ENCODE peak calls at places on chromosome X, in four cellular contexts. J is GM12892, M is H1, K is SK-N-SH. Y is an unnamed sample.

GRCh38 chrX:33970028-33970932 is 161.8 kb downstream of the FAM47A start:
- DNase-seq in K (no peak), M (no peak), J (no peak), Y (peak; percentile 0)

GRCh38 chrX:12975670-12975965 is 708 bp downstream of the TMSB4X start:
- DNase-seq in K (no peak), J (no peak), M (no peak), Y (no peak)

GRCh38 chrX:69238153-69238959 is 73.1 kb upstream of the PJA1 start:
- DNase-seq in K (peak; percentile 73), J (no peak), M (no peak), Y (no peak)

GRCh38 chrX:114047558-114047957 is 536.3 kb upstream of the HTR2C start:
- DNase-seq in J (no peak), K (no peak), M (no peak), Y (no peak)

GRCh38 chrX:119948381-119948780 is 4.8 kb upstream of the NKAP start:
- DNase-seq in M (no peak), J (no peak), K (no peak), Y (no peak)

GRCh38 chrX:153642313-153642654 is 4.7 kb upstream of the DUSP9 start:
- DNase-seq in J (no peak), K (peak; percentile 75), M (peak; percentile 53), Y (no peak)

GRCh38 chrX:13398073-13398823 is 78.4 kb upstream of the ATXN3L start:
- DNase-seq in K (no peak), J (no peak), M (no peak), Y (no peak)

GRCh38 chrX:70554081-70554480 is 109.4 kb downstream of the DLG3 start:
- DNase-seq in M (no peak), K (no peak), J (no peak), Y (no peak)

GRCh38 chrX:35590210-35590609 is 207.9 kb upstream of the MAGEB16 start:
- DNase-seq in K (no peak), M (no peak), J (no peak), Y (no peak)

GRCh38 chrX:136321532-136321931 is 20.8 kb downstream of the ADGRG4 start:
- DNase-seq in M (no peak), J (no peak), K (no peak), Y (no peak)

GRCh38 chrX:115233497-115234219 is at the start of gene LRCH2:
- DNase-seq in M (peak; percentile 55), K (peak; percentile 86), J (no peak), Y (no peak)

GRCh38 chrX:2589186-2590020 is 88.6 kb upstream of the DHRSX start:
- DNase-seq in K (no peak), M (no peak), J (no peak), Y (no peak)

GRCh38 chrX:20481632-20482031 is 214.9 kb upstream of the RPS6KA3 start:
- DNase-seq in K (no peak), M (no peak), J (no peak), Y (no peak)

GRCh38 chrX:154840856-154841255 is 6.4 kb upstream of the SMIM9 start:
- DNase-seq in J (no peak), K (peak; percentile 45), M (no peak), Y (no peak)

GRCh38 chrX:154327026-154327820 is 31.6 kb downstream of the TKTL1 start:
- DNase-seq in J (no peak), K (no peak), M (no peak), Y (no peak)

GRCh38 chrX:103688949-103689348 is 2.5 kb upstream of the MORF4L2 start:
- DNase-seq in M (no peak), J (no peak), K (peak; percentile 27), Y (no peak)

GRCh38 chrX:36241397-36241796 is 321.9 kb downstream of the CFAP47 start:
- DNase-seq in M (no peak), J (no peak), K (no peak), Y (no peak)

GRCh38 chrX:2538016-2538415 is 37.2 kb upstream of the DHRSX start:
- DNase-seq in M (no peak), K (no peak), J (no peak), Y (no peak)

GRCh38 chrX:70346671-70347070 is 56.8 kb downstream of the KIF4A start:
- DNase-seq in K (no peak), J (no peak), M (no peak), Y (no peak)

GRCh38 chrX:17567173-17567572 is 170.1 kb upstream of the SCML1 start:
- DNase-seq in M (no peak), J (no peak), K (no peak), Y (no peak)

GRCh38 chrX:154308108-154308946 is 12.7 kb downstream of the TKTL1 start:
- DNase-seq in K (peak; percentile 61), J (no peak), M (peak; percentile 84), Y (peak; percentile 37)

GRCh38 chrX:21840199-21840557 is 761 bp downstream of the MBTPS2 start:
- DNase-seq in J (no peak), K (no peak), M (no peak), Y (no peak)

GRCh38 chrX:16711219-16712115 is 1.0 kb downstream of the CTPS2 start:
- DNase-seq in M (peak; percentile 44), K (peak; percentile 44), J (peak; percentile 19), Y (peak; percentile 4)

GRCh38 chrX:8349816-8350544 is 114.7 kb upstream of the VCX3B start:
- DNase-seq in M (no peak), K (no peak), J (no peak), Y (no peak)

GRCh38 chrX:4263005-4263404 is 549.6 kb upstream of the PRKX start:
- DNase-seq in M (no peak), J (no peak), K (peak; percentile 16), Y (no peak)

GRCh38 chrX:102745513-102746133 is 25.1 kb downstream of the GPRASP3 start:
- DNase-seq in J (no peak), K (peak; percentile 75), M (peak; percentile 62), Y (no peak)

GRCh38 chrX:69988955-69989394 is 60.8 kb downstream of the AWAT2 start:
- DNase-seq in M (no peak), J (no peak), K (no peak), Y (no peak)

GRCh38 chrX:69179380-69179911 is 14.2 kb upstream of the PJA1 start:
- DNase-seq in K (peak; percentile 72), M (no peak), J (no peak), Y (no peak)

GRCh38 chrX:43108828-43109227 is 330.9 kb upstream of the PPP1R2C start:
- DNase-seq in M (no peak), K (no peak), J (no peak), Y (no peak)

GRCh38 chrX:140664939-140665338 is 44.6 kb upstream of the LINC00632 start:
- DNase-seq in J (no peak), K (peak; percentile 7), M (no peak), Y (no peak)

DNA sequence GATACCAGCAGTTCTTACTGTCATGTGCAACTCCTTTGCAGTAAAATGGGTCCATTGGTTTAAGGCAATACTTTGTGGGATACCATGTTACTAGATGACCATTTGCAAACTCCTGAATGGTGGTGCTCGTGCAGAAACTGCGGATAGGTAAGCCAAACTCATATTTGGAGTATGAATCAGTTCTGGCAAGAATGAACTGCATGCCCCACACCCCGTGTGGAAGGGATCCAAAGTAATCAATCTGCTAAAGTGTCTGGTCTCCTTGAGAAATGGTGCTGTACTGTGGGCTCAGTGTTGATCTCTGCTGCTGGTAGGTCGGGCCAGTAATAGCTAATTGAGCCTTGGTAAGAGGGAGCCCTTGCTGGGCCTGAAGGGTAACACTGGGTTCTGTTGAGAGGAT is 4.2 kb upstream of the TAB3 start:
- DNase-seq in J (no peak), K (no peak), M (no peak), Y (no peak)
- TF ChIP-seq TAF1 in J (no peak), K (no peak), M (no peak), Y (no peak)

GRCh38 chrX:71607488-71607887 is 10.8 kb downstream of the CXCR3 start:
- DNase-seq in J (no peak), K (no peak), M (no peak), Y (no peak)

GRCh38 chrX:71603618-71604017 is 14.7 kb downstream of the CXCR3 start:
- DNase-seq in M (no peak), K (no peak), J (no peak), Y (no peak)

GRCh38 chrX:71606536-71607216 is 11.6 kb downstream of the CXCR3 start:
- DNase-seq in J (no peak), M (no peak), K (no peak), Y (no peak)

GRCh38 chrX:71604796-71605568 is 13.3 kb downstream of the CXCR3 start:
- DNase-seq in M (no peak), J (no peak), K (no peak), Y (no peak)

DNA sequence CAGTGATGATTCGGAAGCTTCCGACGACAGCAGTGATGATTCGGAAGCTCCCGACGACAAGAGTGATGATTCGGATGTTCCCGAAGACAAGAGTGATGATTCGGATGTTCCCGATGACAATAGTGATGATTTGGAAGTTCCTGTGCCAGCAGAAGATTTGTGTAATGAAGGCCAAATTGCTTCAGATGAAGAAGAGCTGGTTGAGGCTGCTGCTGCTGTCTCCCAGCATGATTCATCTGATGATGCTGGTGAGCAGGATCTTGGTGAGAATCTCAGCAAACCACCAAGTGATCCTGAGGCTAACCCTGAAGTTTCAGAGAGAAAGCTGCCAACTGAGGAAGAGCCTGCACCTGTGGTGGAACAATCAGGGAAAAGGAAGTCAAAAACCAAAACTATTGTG is 14.2 kb downstream of the CXCR3 start:
- DNase-seq in K (no peak), J (no peak), M (no peak), Y (no peak)
- TF ChIP-seq POLR2AphosphoS5 in K (no peak), J (no peak), M (no peak), Y (no peak)

GRCh38 chrX:15601932-15602331 is 1.2 kb upstream of the ACE2 start:
- DNase-seq in K (no peak), J (no peak), M (no peak), Y (no peak)

GRCh38 chrX:15605233-15605632 is 4.5 kb upstream of the ACE2 start:
- DNase-seq in K (no peak), M (no peak), J (no peak), Y (no peak)

GRCh38 chrX:15602761-15603160 is 2.0 kb upstream of the ACE2 start:
- DNase-seq in M (no peak), J (no peak), K (no peak), Y (no peak)

GRCh38 chrX:15606064-15606590 is 5.4 kb upstream of the ACE2 start:
- DNase-seq in J (no peak), M (no peak), K (no peak), Y (no peak)

DNA sequence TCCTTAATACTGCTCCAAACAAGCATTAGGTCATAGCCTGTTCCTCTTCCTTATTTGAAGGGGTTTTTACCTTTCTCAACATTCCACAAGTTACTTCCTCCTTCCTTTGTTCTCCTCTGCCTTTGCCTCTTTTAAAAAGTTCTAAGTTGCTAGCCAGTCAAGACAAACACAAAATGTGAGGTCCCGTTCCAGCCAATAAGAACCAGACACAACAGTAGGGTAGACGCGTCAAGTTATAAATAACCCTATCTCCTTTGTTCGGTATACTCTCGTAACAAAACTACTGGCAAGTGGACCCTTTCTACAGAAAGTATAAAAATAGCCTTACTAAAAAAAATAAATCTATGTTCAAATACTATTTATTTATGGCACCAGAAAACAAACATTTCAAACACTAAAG is 6.3 kb upstream of the ACE2 start:
- DNase-seq in J (no peak), K (no peak), M (no peak), Y (no peak)
- TF ChIP-seq TAF1 in J (no peak), K (no peak), M (no peak), Y (no peak)

DNA sequence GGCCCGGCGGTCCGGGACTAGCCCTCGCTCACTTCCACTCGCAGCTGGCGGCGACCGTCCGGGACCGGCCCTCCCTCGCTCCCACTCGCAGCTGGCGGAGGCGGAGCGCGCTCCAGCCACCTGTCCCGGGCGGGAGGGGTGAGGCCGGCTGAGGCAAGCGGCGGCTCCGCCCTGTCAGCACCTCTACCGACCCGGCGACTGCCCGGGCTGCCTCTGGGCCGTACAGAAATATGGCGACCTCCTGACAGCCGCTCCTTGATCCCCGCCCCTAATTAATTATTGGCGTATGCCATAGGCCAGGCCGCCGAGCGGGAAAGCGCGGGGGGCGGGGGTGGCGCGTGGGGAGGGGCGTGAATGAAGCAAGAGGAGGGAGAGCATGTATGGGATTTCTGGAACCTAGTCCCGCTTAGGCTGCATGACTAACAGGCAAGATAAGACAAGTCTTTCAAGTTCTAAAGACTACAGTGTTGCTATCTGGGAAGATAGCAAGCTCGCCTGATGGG is at the start of gene MORC4:
- DNase-seq in M (peak; percentile 74), J (peak; percentile 12), K (peak; percentile 79), Y (peak; percentile 16)
- TF ChIP-seq POLR2AphosphoS5 in M (no peak), J (no peak), K (no peak), Y (no peak)